ENCODE peak calls at places on chromosome 19, in ten cellular contexts. X is GM23248, C is PC-3, K is SK-N-SH, U is fibroblast of lung, J is H9, O is HCT116, F is neural progenitor cell, G is K562, E is DND-41. D is an unnamed sample.

GRCh38 chr19:4014541-4015491 is 7.3 kb downstream of the PIAS4 start:
- DNase-seq in X (no peak), C (no peak), K (peak; percentile 70), U (no peak), J (peak; percentile 84), O (no peak), F (peak; percentile 10), G (peak; percentile 36), E (peak; percentile 19), D (peak; percentile 58)

GRCh38 chr19:16736709-16737108 is 17.1 kb downstream of the NWD1 start:
- DNase-seq in X (no peak), C (peak; percentile 17), K (no peak), U (peak; percentile 4), J (no peak), O (peak; percentile 60), F (peak; percentile 20), G (no peak), E (no peak), D (peak; percentile 67)

GRCh38 chr19:5170329-5170745 is 170.3 kb downstream of the PTPRS start:
- DNase-seq in X (no peak), C (no peak), K (peak; percentile 58), U (no peak), J (peak; percentile 76), O (no peak), F (no peak), G (peak; percentile 54), E (peak; percentile 54), D (peak; percentile 79)

GRCh38 chr19:44690131-44690440 is 8.9 kb upstream of the CEACAM16 start:
- DNase-seq in X (no peak), C (no peak), K (no peak), U (no peak), J (no peak), O (no peak), F (no peak), G (no peak), E (no peak), D (no peak)

GRCh38 chr19:6676288-6676687 is 6.3 kb upstream of the TNFSF14 start:
- DNase-seq in X (no peak), C (no peak), K (no peak), U (no peak), J (no peak), O (no peak), F (no peak), G (no peak), E (no peak), D (no peak)

GRCh38 chr19:45419396-45419795 is 4.3 kb downstream of the ERCC1 start:
- DNase-seq in X (no peak), C (no peak), K (no peak), U (no peak), J (no peak), O (no peak), F (no peak), G (no peak), E (peak; percentile 36), D (peak; percentile 90)

GRCh38 chr19:44777715-44778347 is at the start of gene CBLC:
- DNase-seq in X (peak; percentile 8), C (peak; percentile 88), K (peak; percentile 49), U (no peak), J (peak; percentile 97), O (peak; percentile 94), F (peak; percentile 89), G (peak; percentile 53), E (no peak), D (no peak)

GRCh38 chr19:47444388-47444821 is 25.1 kb upstream of the MEIS3 start:
- DNase-seq in X (no peak), C (no peak), K (no peak), U (no peak), J (peak; percentile 64), O (no peak), F (peak; percentile 80), G (peak; percentile 58), E (peak; percentile 67), D (peak; percentile 48)

GRCh38 chr19:18284710-18285430 is 3.4 kb upstream of the JUND start:
- DNase-seq in X (no peak), C (no peak), K (no peak), U (no peak), J (no peak), O (no peak), F (no peak), G (no peak), E (no peak), D (no peak)

GRCh38 chr19:33292595-33293254 is 9.6 kb downstream of the CEBPA start:
- DNase-seq in X (peak; percentile 80), C (peak; percentile 21), K (no peak), U (no peak), J (no peak), O (no peak), F (no peak), G (no peak), E (no peak), D (no peak)

GRCh38 chr19:44002212-44002565 is 568 bp upstream of the ZNF230 start:
- DNase-seq in X (peak; percentile 34), C (no peak), K (no peak), U (no peak), J (no peak), O (no peak), F (no peak), G (peak; percentile 17), E (no peak), D (no peak)

DNA sequence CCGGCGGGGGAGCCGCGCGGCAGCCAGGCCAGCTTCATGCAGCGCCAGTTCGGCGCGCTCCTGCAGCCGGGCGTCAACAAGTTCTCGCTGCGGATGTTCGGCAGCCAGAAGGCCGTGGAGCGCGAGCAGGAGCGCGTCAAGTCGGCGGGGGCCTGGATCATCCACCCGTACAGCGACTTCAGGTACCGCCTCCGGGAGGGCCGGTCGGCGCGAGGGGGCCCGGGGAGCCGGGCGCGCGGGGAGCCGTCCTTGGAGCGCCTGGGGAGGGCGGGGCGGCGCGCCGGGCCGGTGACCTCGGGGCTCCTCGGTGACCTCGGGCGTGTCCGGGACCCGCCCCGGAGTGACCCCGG is 690 bp downstream of the HCN2 start:
- DNase-seq in X (peak; percentile 65), C (peak; percentile 11), K (peak; percentile 68), U (peak; percentile 30), J (no peak), O (no peak), F (peak; percentile 66), G (no peak), E (no peak), D (no peak)
- H3K27me3 ChIP-seq in X (no peaks in the 10 kb centered on the region), C (peaks cover 7% of the 10 kb centered on the region), K (no peaks in the 10 kb centered on the region), U (peaks cover 6% of the 10 kb centered on the region), J (peaks cover 12% of the 10 kb centered on the region), O (no peaks in the 10 kb centered on the region), F (peaks cover 76% of the 10 kb centered on the region), G (peaks cover 27% of the 10 kb centered on the region), E (peaks cover 8% of the 10 kb centered on the region), D (no peaks in the 10 kb centered on the region)

GRCh38 chr19:55248166-55248675 is 10.6 kb downstream of the PPP6R1 start:
- DNase-seq in X (no peak), C (no peak), K (peak; percentile 69), U (no peak), J (no peak), O (no peak), F (no peak), G (no peak), E (no peak), D (no peak)
- H3K9ac ChIP-seq in X (no peak overlapping the region), C (peak overlapping the region; percentile 17), K (no peak overlapping the region), U (no peak overlapping the region), J (no peak overlapping the region), O (no peak overlapping the region), F (peak overlapping the region; percentile 27), G (peak overlapping the region; percentile 74), E (no peak overlapping the region), D (no peak overlapping the region)

GRCh38 chr19:8081569-8082550 is 29.3 kb downstream of the CCL25 start:
- DNase-seq in X (no peak), C (no peak), K (no peak), U (peak; percentile 22), J (no peak), O (no peak), F (no peak), G (no peak), E (no peak), D (no peak)

GRCh38 chr19:8085606-8086464 is 33.3 kb downstream of the CCL25 start:
- DNase-seq in X (no peak), C (peak; percentile 77), K (no peak), U (no peak), J (no peak), O (no peak), F (peak; percentile 44), G (peak; percentile 94), E (peak; percentile 13), D (no peak)

GRCh38 chr19:8080832-8081231 is 28.3 kb downstream of the CCL25 start:
- DNase-seq in X (no peak), C (no peak), K (no peak), U (no peak), J (no peak), O (no peak), F (no peak), G (no peak), E (no peak), D (no peak)

GRCh38 chr19:8084152-8084551 is 31.6 kb downstream of the CCL25 start:
- DNase-seq in X (no peak), C (no peak), K (no peak), U (no peak), J (no peak), O (no peak), F (no peak), G (no peak), E (no peak), D (no peak)

DNA sequence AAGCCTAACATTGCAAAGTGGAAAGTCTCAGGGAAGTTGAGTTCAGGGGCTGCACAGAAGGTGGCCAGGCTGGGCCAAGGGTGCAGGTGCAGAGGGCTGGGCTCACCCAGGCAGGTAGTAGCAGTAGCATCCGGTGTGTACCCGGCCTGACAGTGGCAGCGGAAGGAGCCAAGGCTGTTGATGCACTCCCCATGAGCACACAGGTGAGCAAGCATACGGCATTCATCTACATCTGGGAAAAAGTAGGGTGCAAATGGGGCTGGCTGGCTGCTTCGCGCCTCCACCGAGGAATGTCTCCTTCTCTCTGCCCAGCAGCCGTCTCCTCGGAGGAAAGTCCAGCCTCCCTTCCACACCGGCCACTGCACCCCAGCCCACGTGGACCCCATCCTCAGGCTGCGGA is 30.6 kb downstream of the CCL25 start:
- DNase-seq in X (no peak), C (no peak), K (no peak), U (no peak), J (no peak), O (no peak), F (no peak), G (no peak), E (no peak), D (no peak)
- H3K79me2 ChIP-seq in X (no peaks in the 10 kb centered on the region), C (no peaks in the 10 kb centered on the region), K (no peaks in the 10 kb centered on the region), U (no peaks in the 10 kb centered on the region), J (no peaks in the 10 kb centered on the region), O (no peaks in the 10 kb centered on the region), F (no peaks in the 10 kb centered on the region), G (no peaks in the 10 kb centered on the region), E (no peaks in the 10 kb centered on the region), D (no peaks in the 10 kb centered on the region)

DNA sequence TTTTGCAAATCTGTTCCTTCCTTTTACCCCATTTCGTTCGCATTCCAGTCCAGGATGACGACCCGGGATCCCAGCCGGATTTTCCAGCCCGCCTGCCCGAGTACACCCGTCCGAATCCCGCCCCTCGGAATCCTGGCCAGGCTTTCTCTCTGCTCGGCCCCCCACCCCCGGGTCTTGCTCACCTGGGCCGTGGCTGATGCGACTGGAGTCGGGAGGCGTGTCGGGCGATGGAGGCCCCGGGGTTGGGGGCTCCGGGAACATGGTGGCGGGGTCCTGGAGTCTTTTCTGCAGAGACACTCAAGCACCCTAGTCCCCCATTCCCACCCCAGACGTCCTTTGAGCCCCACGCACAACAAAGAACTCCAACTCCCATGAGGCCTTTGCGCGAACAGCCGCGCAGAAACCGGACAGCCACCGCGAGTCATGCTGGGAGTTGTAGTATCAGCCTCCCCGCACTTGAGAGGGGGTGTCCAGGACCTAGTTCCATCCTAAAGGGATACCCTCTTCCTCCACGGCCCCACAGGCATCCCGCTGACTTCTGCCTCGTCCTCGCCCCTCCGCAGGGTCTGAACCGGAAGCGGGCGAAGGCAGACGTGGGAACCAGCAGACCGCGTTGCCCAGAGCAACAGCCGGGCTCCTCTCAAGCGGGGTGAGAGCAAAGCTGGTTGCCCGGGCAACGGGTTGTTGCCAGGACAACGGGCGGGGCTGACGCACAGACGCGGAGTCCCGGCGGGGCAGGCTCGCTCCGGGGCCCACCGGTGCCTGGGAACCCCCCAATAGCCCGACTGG is 1.1 kb downstream of the SYT5 start:
- DNase-seq in X (peak; percentile 92), C (peak; percentile 64), K (peak; percentile 97), U (peak; percentile 82), J (peak; percentile 92), O (peak; percentile 69), F (peak; percentile 97), G (peak; percentile 84), E (peak; percentile 97), D (peak; percentile 99)
- H3K27me3 ChIP-seq in X (peaks cover 6% of the 10 kb centered on the region), C (peaks cover 22% of the 10 kb centered on the region), K (peaks cover 29% of the 10 kb centered on the region), U (peaks cover 11% of the 10 kb centered on the region), J (peaks cover 11% of the 10 kb centered on the region), O (no peaks in the 10 kb centered on the region), F (peaks cover 85% of the 10 kb centered on the region), G (no peaks in the 10 kb centered on the region), E (peaks cover 8% of the 10 kb centered on the region), D (no peaks in the 10 kb centered on the region)

D was measured in Karpas-422.